ENCODE peak calls at places on chromosomes 12 and 14, in ten cellular contexts. U, H, P, O, J, Q, L, B, Z and G are unnamed samples.

GRCh38 chr12:72491399-72491798 is 219.2 kb downstream of the TRHDE start:
- DNase-seq in L (no peak), Z (no peak), H (no peak), P (peak), Q (no peak), B (no peak), U (no peak), J (peak), O (peak), G (no peak)

GRCh38 chr12:115697341-115697740 is 580.2 kb downstream of the MED13L start:
- DNase-seq in B (no peak), U (no peak), L (no peak), P (peak), Q (peak), H (no peak), Z (no peak), O (peak), J (no peak), G (no peak)

GRCh38 chr14:24082411-24083080 is 11.2 kb downstream of the CPNE6 start:
- DNase-seq in J (no peak), U (no peak), B (no peak), H (no peak), Q (no peak), O (no peak), P (no peak), L (no peak), Z (no peak), G (no peak)

GRCh38 chr14:92950193-92950540 is 27.2 kb downstream of the CHGA start:
- DNase-seq in P (no peak), L (no peak), H (no peak), Q (no peak), U (no peak), O (no peak), J (no peak), Z (no peak), B (no peak), G (no peak)

GRCh38 chr12:76621582-76622024 is 62.0 kb upstream of the OSBPL8 start:
- DNase-seq in O (peak), P (peak), U (peak), Z (peak), J (peak), Q (peak), L (peak), H (peak), B (peak), G (peak)

GRCh38 chr12:25372969-25373368 is 122.2 kb upstream of the KRAS start:
- DNase-seq in J (no peak), U (no peak), P (no peak), H (no peak), L (no peak), O (no peak), B (no peak), Q (no peak), Z (no peak), G (no peak)

GRCh38 chr14:97185186-97185585 is 388.0 kb downstream of the VRK1 start:
- DNase-seq in L (no peak), H (no peak), Z (peak), J (no peak), O (peak), U (no peak), B (no peak), Q (no peak), P (no peak), G (no peak)

GRCh38 chr12:39605501-39605900 is 14.1 kb downstream of the ABCD2 start:
- DNase-seq in Z (peak), B (no peak), U (no peak), O (peak), J (no peak), L (no peak), H (no peak), P (peak), Q (no peak), G (no peak)

GRCh38 chr14:51430079-51430478 is 190.0 kb downstream of the TMX1 start:
- DNase-seq in U (no peak), B (no peak), J (no peak), L (no peak), O (peak), H (no peak), Z (peak), Q (no peak), P (no peak), G (no peak)

GRCh38 chr12:5047094-5047493 is 3.4 kb downstream of the KCNA5 start:
- DNase-seq in B (no peak), P (no peak), Z (no peak), L (no peak), J (no peak), H (no peak), Q (no peak), U (no peak), O (no peak), G (no peak)

GRCh38 chr14:70714055-70714550 is 72.4 kb downstream of the TTC9 start:
- DNase-seq in J (peak), U (peak), P (peak), Q (peak), H (peak), B (no peak), Z (peak), L (no peak), O (peak), G (peak)

GRCh38 chr12:42440608-42441007 is 114.6 kb downstream of the PPHLN1 start:
- DNase-seq in U (no peak), P (no peak), O (no peak), L (no peak), Z (no peak), J (no peak), Q (no peak), H (no peak), B (no peak), G (no peak)

GRCh38 chr14:104363891-104364760 is 215.4 kb upstream of the C14orf180 start:
- DNase-seq in P (no peak), Q (no peak), O (no peak), H (no peak), J (no peak), Z (no peak), U (no peak), L (no peak), B (no peak), G (no peak)

GRCh38 chr12:94267530-94267877 is 119.1 kb downstream of the PLXNC1 start:
- DNase-seq in Z (no peak), B (no peak), L (peak), O (no peak), U (peak), J (no peak), Q (no peak), P (no peak), H (no peak), G (no peak)

GRCh38 chr14:32028599-32028998 is 48.5 kb upstream of the ARHGAP5 start:
- DNase-seq in P (no peak), B (peak), Q (no peak), U (peak), O (peak), J (no peak), L (no peak), H (no peak), Z (peak), G (no peak)

GRCh38 chr12:117760990-117761389 is 207.8 kb downstream of the KSR2 start:
- DNase-seq in H (no peak), B (no peak), Q (no peak), L (no peak), P (no peak), O (no peak), Z (no peak), U (no peak), J (no peak), G (no peak)

GRCh38 chr14:72457641-72458040 is 436.3 kb downstream of the DPF3 start:
- DNase-seq in U (no peak), J (no peak), P (peak), Q (no peak), O (peak), Z (peak), L (no peak), H (peak), B (no peak), G (no peak)

GRCh38 chr12:47904647-47905312 is at the start of gene VDR:
- DNase-seq in O (peak), Q (peak), J (peak), U (peak), P (peak), H (peak), L (peak), Z (peak), B (peak), G (peak)
- TF ChIP-seq CTCF in O (peak), Q (no peak), J (peak), U (no peak), P (peak), H (no peak), L (no peak), Z (peak), B (peak), G (peak)

GRCh38 chr12:92299744-92300143 is 154.1 kb upstream of the BTG1 start:
- DNase-seq in L (no peak), U (no peak), B (no peak), O (no peak), J (no peak), Q (no peak), Z (no peak), P (no peak), H (no peak), G (no peak)

GRCh38 chr12:92297932-92298681 is 152.5 kb upstream of the BTG1 start:
- DNase-seq in Q (no peak), H (peak), O (peak), L (no peak), U (peak), J (peak), B (no peak), P (peak), Z (no peak), G (peak)

GRCh38 chr12:92300781-92301180 is 155.1 kb upstream of the BTG1 start:
- DNase-seq in H (no peak), Z (no peak), L (no peak), J (no peak), O (no peak), B (no peak), P (no peak), U (peak), Q (no peak), G (no peak)

GRCh38 chr12:92297405-92297804 is 151.8 kb upstream of the BTG1 start:
- DNase-seq in L (no peak), H (no peak), Z (no peak), J (no peak), P (no peak), O (no peak), U (no peak), Q (no peak), B (no peak), G (no peak)

DNA sequence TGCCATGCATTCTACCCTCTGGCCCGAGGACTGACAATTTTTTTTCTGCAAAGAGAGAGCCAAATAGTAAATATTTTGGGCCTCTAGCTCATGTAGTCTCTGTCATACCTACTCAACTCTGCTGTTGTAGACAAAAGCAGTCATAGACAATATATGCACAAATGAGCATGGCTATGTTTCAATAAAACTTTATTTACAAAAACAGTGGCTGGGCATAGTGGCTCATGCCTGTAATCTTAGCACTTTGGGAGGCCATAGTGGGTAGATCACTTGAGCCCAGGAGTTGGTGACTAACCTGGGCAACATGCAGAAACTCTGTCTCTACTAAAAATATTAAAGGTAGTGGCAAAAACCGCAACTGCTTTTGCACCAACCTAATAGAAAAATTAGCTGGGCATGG is 153.7 kb upstream of the BTG1 start:
- DNase-seq in Q (no peak), O (no peak), P (no peak), U (no peak), Z (no peak), H (no peak), J (no peak), B (no peak), L (no peak), G (no peak)
- TF ChIP-seq CTCF in Q (no peak), O (no peak), P (no peak), U (no peak), Z (no peak), H (no peak), J (no peak), B (no peak), L (no peak), G (no peak)

DNA sequence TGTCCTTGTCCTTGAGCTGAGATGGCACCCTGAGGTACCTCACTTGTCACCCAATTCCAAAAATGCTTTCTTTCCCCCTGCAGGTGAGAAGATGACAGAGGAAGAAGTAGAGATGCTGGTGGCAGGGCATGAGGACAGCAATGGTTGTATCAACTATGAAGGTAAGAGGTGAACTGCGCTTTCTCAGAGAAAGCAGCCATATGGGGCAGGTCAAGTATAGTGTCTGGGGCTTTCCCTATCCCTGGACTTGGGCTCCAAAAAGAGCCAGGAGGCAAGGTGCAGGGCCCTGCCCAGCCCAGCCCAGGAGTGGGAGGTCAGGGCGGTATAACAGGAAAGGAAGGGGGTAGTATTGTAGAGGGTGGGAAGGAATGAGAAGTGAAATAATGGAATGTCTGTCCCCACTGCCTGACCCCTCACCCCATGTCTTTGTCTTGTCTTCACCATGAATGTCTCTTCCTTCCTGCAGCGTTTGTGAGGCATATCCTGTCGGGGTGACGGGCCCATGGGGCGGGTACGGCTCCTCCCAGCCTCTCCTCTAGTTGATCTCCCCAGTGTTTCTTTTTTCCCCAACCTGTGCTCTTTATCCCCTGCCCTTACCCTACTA is 2.1 kb downstream of the MYL6 start:
- DNase-seq in Q (no peak), P (no peak), U (no peak), L (no peak), H (peak), B (no peak), O (peak), J (no peak), Z (peak), G (no peak)
- TF ChIP-seq CTCF in Q (no peak), P (no peak), U (no peak), L (no peak), H (no peak), B (no peak), O (no peak), J (no peak), Z (no peak), G (no peak)

DNA sequence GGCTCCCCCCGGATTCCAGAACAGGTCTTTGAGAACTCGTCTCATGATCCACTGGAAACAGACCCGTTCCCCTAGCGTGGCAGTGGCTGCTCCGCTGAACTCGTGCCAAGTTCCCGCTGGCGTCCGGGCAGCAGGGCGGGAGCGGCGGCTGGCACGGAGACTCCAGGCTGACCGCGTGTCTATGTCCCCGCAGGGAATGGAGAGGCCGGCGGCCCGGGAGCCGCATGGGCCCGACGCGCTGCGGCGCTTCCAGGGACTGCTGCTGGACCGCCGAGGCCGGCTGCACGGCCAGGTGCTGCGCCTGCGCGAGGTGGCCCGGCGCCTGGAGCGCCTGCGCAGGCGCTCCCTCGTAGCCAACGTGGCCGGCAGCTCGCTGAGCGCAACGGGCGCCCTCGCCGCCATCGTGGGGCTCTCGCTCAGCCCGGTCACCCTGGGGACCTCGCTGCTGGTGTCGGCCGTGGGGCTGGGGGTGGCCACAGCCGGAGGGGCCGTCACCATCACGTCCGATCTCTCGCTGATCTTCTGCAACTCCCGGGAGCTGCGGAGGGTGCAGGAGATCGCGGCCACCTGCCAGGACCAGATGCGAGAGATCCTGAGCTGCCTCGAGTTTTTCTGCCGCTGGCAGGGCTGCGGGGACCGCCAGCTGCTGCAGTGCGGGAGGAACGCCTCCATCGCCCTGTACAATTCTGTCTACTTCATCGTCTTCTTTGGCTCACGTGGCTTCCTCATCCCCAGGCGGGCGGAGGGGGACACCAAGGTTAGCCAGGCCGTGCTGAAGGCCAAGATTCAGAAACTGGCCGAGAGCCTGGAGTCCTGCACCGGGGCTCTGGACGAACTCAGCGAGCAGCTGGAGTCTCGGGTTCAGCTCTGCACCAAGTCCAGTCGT is 1.5 kb downstream of the APOLD1 start:
- DNase-seq in H (peak), P (peak), Q (peak), U (peak), Z (peak), L (peak), J (no peak), B (peak), O (peak), G (peak)
- TF ChIP-seq CTCF in H (peak), P (no peak), Q (no peak), U (peak), Z (no peak), L (no peak), J (no peak), B (peak), O (no peak), G (peak)

DNA sequence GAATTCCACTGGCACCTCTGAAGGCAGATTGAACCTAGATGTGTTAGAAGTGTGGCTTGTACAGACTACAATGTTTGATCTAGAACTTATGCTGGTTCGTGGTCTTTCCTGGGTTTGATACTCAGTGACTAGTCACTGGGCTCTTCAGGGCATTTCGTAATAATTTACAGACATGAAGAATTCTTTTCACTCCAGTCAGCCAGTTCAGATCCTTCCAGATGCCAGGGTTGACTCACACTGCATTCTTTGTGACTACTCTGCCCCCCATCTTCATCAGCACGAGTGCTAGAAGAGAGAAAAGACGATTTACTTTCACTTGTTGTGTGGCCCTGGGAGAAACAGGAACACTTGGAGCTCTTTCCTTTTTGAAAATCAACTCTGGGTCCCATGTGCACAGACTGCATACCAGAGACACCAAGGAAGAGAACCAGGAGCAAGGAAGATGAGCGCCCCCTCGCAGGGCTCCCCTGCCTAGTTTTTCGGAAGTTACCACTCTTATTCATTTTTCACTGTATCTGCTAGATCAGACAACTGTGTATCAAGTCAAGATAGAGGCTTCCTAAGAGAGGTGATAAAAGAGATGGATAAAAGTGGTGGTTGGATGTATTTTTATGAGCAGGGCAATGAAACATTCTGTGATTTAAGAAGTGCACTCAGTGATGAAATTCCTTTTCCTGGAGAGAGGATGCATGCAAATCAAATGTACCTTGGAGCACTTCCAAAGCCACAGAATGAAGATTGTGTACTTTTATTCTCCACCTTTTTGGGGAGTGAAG is 33.5 kb upstream of the EVL start:
- DNase-seq in B (peak), O (peak), Q (peak), Z (peak), L (peak), P (peak), U (no peak), J (peak), H (peak), G (no peak)
- TF ChIP-seq CTCF in B (no peak), O (no peak), Q (no peak), Z (peak), L (no peak), P (no peak), U (no peak), J (no peak), H (peak), G (no peak)

DNA sequence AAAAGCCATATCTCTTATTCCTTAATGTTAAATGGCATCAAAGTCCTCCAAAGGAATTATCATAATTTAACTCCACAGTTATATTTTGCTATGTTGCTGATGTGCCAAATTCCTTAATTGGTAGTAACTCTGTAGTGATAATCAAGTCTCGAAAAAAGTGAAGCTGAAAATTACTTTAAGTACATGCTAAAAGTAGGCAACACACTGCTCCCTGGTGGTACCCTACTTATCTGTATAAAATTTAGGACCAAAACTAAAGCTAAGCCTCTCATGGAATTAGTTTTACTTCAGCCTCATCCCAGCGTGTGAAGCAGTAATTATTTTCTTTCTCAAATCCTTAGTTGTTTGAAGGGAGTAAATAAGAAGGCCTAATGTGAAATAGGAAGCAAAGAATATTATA is 132.8 kb downstream of the TTLL5 start:
- DNase-seq in L (no peak), Q (no peak), Z (peak), J (no peak), B (no peak), P (no peak), O (no peak), U (no peak), H (no peak), G (no peak)
- TF ChIP-seq CTCF in L (peak), Q (no peak), Z (peak), J (peak), B (no peak), P (peak), O (peak), U (no peak), H (peak), G (no peak)

DNA sequence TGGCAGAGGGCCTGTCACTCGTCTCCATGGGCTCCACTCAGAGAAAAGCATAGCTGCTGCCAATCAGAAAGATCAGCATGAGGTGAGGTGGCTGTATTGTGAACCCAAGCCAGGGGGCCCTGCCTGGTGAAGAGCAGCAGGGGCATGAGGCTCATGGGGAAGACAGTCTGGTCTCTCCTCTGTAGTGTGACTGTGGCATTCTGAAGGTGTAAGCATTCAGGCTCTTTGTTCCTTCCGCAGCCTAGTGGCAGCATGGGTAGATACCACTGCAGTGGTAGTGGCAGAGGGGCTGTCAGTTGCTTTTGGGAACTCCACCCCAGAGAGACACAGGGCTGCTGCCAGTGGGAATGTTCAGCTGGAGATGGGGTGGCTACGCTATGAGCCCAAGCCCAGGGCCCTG is 5.1 kb upstream of the CLEC4D start:
- DNase-seq in P (no peak), H (no peak), J (no peak), B (no peak), Z (no peak), O (no peak), Q (no peak), L (no peak), U (no peak), G (no peak)
- TF ChIP-seq CTCF in P (no peak), H (no peak), J (no peak), B (no peak), Z (no peak), O (no peak), Q (no peak), L (no peak), U (no peak), G (no peak)